ENCODE peak calls at places on chromosomes 12 and 14, in ten cellular contexts. P, L, O, B, I, A, T, V, U and S are unnamed samples.

GRCh38 chr12:132591107-132591935 is 19.1 kb downstream of the LRCOL1 start:
- DNase-seq in I (no peak), A (no peak), T (no peak), O (no peak), B (no peak), L (no peak), U (no peak), V (no peak), P (no peak), S (no peak)

GRCh38 chr14:22886500-22887259 is 3.7 kb downstream of the REM2 start:
- DNase-seq in B (no peak), I (peak; percentile 85), P (peak; percentile 61), V (no peak), T (peak; percentile 65), L (peak; percentile 31), A (peak; percentile 71), U (peak; percentile 35), O (peak; percentile 75), S (no peak)

GRCh38 chr12:81450920-81451739 is 308.0 kb downstream of the PPFIA2 start:
- DNase-seq in I (peak; percentile 56), B (no peak), O (peak; percentile 46), A (no peak), V (peak; percentile 67), P (peak; percentile 76), U (no peak), T (peak; percentile 40), L (peak; percentile 64), S (no peak)

GRCh38 chr14:39266589-39266870 is 32.8 kb downstream of the MIA2 start:
- DNase-seq in A (no peak), V (no peak), B (no peak), O (peak; percentile 90), P (peak; percentile 65), I (peak; percentile 68), T (no peak), U (peak; percentile 45), L (no peak), S (no peak)

GRCh38 chr14:54807881-54808280 is 94.7 kb downstream of the GCH1 start:
- DNase-seq in B (no peak), P (no peak), U (no peak), A (no peak), L (no peak), O (no peak), I (no peak), V (no peak), T (no peak), S (no peak)

GRCh38 chr14:34078117-34078743 is 127.4 kb upstream of the EGLN3 start:
- DNase-seq in L (peak; percentile 60), V (peak; percentile 56), I (no peak), P (peak; percentile 70), B (no peak), U (no peak), A (no peak), T (no peak), O (no peak), S (no peak)

GRCh38 chr12:24297516-24297915 is 348.0 kb upstream of the SOX5 start:
- DNase-seq in B (no peak), L (peak; percentile 3), O (no peak), I (no peak), P (peak; percentile 23), U (no peak), A (no peak), T (no peak), V (no peak), S (no peak)

GRCh38 chr14:49553892-49554291 is 32.3 kb downstream of the RPS29 start:
- DNase-seq in B (no peak), I (no peak), P (no peak), V (no peak), A (no peak), U (no peak), T (no peak), L (no peak), O (no peak), S (no peak)

GRCh38 chr12:66514581-66514980 is 164.3 kb downstream of the GRIP1 start:
- DNase-seq in T (no peak), V (peak; percentile 32), A (no peak), P (peak; percentile 88), U (no peak), B (no peak), O (no peak), L (peak; percentile 88), I (no peak), S (no peak)

GRCh38 chr12:68121143-68121542 is 38.4 kb downstream of the IFNG start:
- DNase-seq in I (no peak), U (no peak), O (no peak), V (no peak), A (no peak), B (no peak), L (no peak), T (no peak), P (no peak), S (no peak)

GRCh38 chr12:31362759-31363415 is 36.9 kb upstream of the SINHCAF start:
- DNase-seq in V (no peak), L (no peak), O (peak; percentile 87), P (no peak), B (no peak), A (no peak), U (no peak), I (no peak), T (no peak), S (no peak)

GRCh38 chr12:69511016-69511415 is 40.8 kb downstream of the FRS2 start:
- DNase-seq in I (no peak), O (no peak), L (no peak), V (no peak), B (no peak), T (no peak), P (no peak), A (no peak), U (no peak), S (no peak)

GRCh38 chr14:104138891-104139459 is 588 bp downstream of the KIF26A start:
- DNase-seq in I (peak; percentile 58), O (no peak), U (no peak), L (no peak), P (no peak), V (no peak), T (no peak), A (no peak), B (no peak), S (no peak)

GRCh38 chr14:104138098-104138890 is at the start of gene KIF26A:
- DNase-seq in T (peak; percentile 55), O (peak; percentile 65), U (no peak), P (no peak), V (no peak), B (no peak), I (peak; percentile 81), A (no peak), L (no peak), S (no peak)

GRCh38 chr14:104135904-104136471 is 2.4 kb upstream of the KIF26A start:
- DNase-seq in T (no peak), L (no peak), I (peak; percentile 67), A (no peak), V (no peak), U (no peak), B (no peak), O (no peak), P (no peak), S (no peak)

GRCh38 chr14:104136472-104137296 is 1.7 kb upstream of the KIF26A start:
- DNase-seq in A (no peak), L (no peak), V (no peak), U (no peak), T (no peak), P (no peak), O (no peak), I (peak; percentile 24), B (no peak), S (no peak)

DNA sequence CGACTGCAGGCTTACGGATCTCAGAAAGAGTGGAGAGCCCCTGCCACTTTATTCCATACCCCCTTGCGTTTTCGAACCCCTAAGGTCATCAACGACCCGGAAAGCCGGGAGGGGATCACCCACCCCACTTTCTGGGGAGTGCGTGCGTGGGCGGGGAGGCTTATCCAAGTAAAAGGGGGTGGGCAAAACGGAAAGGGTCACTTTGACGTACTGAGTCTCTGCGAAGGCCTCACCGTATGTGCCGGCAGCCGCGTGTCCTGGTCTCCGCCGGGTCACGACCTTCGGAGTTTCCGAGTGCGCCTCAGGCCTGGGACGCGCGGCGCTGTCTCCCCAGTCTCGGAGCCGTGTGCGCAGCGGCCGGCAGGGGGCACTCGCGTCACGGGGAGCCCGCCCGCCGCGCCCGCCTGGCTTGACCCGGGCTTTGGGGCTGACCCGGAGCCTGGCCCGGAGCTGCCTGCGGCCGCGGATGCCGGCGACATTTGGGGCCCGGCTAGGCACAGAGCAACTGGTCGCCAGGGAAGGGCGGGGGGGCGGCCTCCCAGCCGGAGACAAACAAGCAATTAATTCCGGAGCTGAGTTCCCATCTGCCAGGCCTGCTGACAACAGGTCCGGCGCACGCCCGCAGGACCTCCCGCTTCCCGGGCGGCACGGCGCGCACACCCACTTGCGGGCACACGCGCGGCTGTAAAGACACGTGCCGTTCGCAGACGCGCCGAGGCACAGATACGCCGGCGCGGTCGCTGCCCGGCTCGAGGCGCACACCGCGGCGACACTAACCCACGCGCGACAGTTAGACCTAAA is 890 bp upstream of the KIF26A start:
- DNase-seq in I (peak; percentile 91), V (no peak), B (peak; percentile 33), L (no peak), P (peak; percentile 6), U (no peak), O (no peak), A (peak; percentile 66), T (peak; percentile 82), S (no peak)
- TF ChIP-seq CTCF in I (peak; percentile 86), V (peak; percentile 45), B (peak; percentile 78), L (peak; percentile 12), P (peak; percentile 63), U (peak; percentile 40), O (peak; percentile 89), A (no peak), T (peak; percentile 92), S (no peak)

DNA sequence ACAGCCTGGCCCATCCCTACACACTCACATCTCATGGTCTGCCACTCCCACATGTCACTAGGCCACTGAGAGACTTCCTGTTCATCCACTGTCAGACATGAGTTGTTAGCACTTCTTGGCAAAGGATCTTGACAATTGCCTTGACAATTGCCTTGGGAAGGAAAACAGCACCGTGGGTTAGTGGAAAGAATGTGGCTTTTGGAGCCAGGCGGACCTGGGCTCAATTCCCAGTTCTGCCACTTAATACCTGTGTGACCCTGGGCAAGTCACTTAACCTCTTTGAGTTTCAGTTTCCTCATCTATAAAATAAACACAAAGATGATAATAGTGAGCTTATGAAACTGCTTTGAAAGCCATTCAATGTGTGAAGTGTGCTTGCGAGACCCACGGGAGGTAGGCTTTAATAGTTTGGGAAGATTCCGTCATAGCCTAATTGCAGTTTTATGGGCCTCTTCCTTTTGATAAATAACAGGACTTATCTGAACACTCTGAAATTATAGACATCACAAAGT is 250.4 kb downstream of the C12orf75 start:
- DNase-seq in U (no peak), A (no peak), I (peak; percentile 8), V (no peak), P (no peak), T (no peak), B (no peak), O (no peak), L (no peak), S (no peak)
- TF ChIP-seq CTCF in U (no peak), A (no peak), I (no peak), V (no peak), P (no peak), T (no peak), B (no peak), O (no peak), L (no peak), S (no peak)

GRCh38 chr12:8680533-8680932 is 17.3 kb upstream of the RIMKLB start:
- DNase-seq in U (no peak), T (no peak), B (no peak), L (no peak), P (no peak), A (no peak), V (no peak), I (no peak), O (no peak), S (no peak)
- TF ChIP-seq CTCF in U (no peak), T (no peak), B (no peak), L (no peak), P (no peak), A (no peak), V (peak; percentile 10), I (no peak), O (no peak), S (no peak)

GRCh38 chr12:63354919-63355318 is 203.9 kb upstream of the AVPR1A start:
- DNase-seq in P (no peak), O (no peak), L (no peak), B (no peak), V (no peak), U (no peak), A (no peak), I (no peak), T (no peak), S (no peak)
- TF ChIP-seq CTCF in P (no peak), O (no peak), L (no peak), B (no peak), V (no peak), U (no peak), A (no peak), I (no peak), T (no peak), S (no peak)